ENCODE peak calls at places on chromosome 10, in eight cellular contexts. O is T-helper 22 cell; P is A549; N is HEK293T; Y is stimulated activated CD4-positive, alpha-beta T cell treated with anti-CD3 and anti-CD28 coated beads, Interleukin-2, amount 100 ng/mL, for 48 hours; E is NCI-H748 treated with DMSO at 0.1 percent for 48 hours; T is Right ventricle myocardium superior; L is astrocyte of the spinal cord. D is an unnamed sample.

GRCh38 chr10:128295003-128295402 is 168.8 kb upstream of the MKI67 start:
- DNase-seq in O (no peak), P (no peak), N (no peak), Y (no peak), E (no peak), T (no peak), L (no peak), D (no peak)

GRCh38 chr10:43420369-43421200 is 11.6 kb upstream of the HNRNPF start:
- DNase-seq in O (peak), P (peak), N (peak), Y (peak), E (peak), T (peak), L (peak), D (peak)

GRCh38 chr10:3264178-3264867 is 91.7 kb upstream of the PITRM1 start:
- DNase-seq in O (no peak), P (no peak), N (no peak), Y (no peak), E (no peak), T (no peak), L (no peak), D (no peak)

GRCh38 chr10:24156686-24157085 is 52.3 kb upstream of the KIAA1217 start:
- DNase-seq in O (no peak), P (no peak), N (no peak), Y (no peak), E (no peak), T (no peak), L (peak), D (no peak)

GRCh38 chr10:3433131-3433530 is 260.5 kb upstream of the PITRM1 start:
- DNase-seq in O (no peak), P (no peak), N (no peak), Y (no peak), E (no peak), T (no peak), L (no peak), D (no peak)

GRCh38 chr10:68096913-68097509 is 12.3 kb upstream of the MYPN start:
- DNase-seq in O (no peak), P (peak), N (peak), Y (no peak), E (no peak), T (no peak), L (peak), D (no peak)

GRCh38 chr10:78925800-78926319 is 142.9 kb upstream of the ZMIZ1 start:
- DNase-seq in O (no peak), P (peak), N (no peak), Y (no peak), E (no peak), T (no peak), L (peak), D (no peak)

GRCh38 chr10:71831646-71832552 is 19.2 kb downstream of the PSAP start:
- DNase-seq in O (no peak), P (no peak), N (no peak), Y (no peak), E (no peak), T (no peak), L (peak), D (no peak)

GRCh38 chr10:2949948-2950354 is 117.4 kb upstream of the PFKP start:
- DNase-seq in O (no peak), P (peak), N (no peak), Y (peak), E (no peak), T (no peak), L (peak), D (no peak)